ENCODE peak calls at places on chromosomes 11 and 22, in seven cellular contexts. K is NCI-H460, X is nephron progenitor cell, Z is left lobe of liver, G is activated T-helper 1 cell treated with Interleukin-2 at 50 U/mL for 16 hours, U is GM04503, J is astrocyte of the hippocampus. P is an unnamed sample.

GRCh38 chr22:29938285-29938693 is 55.3 kb downstream of the MTMR3 start:
- DNase-seq in K (no peak), X (no peak), Z (no peak), G (no peak), U (no peak), J (no peak), P (no peak)

GRCh38 chr22:46637711-46638600 is 17.8 kb downstream of the GRAMD4 start:
- DNase-seq in K (no peak), X (no peak), Z (no peak), G (no peak), U (no peak), J (no peak), P (no peak)

GRCh38 chr11:67053896-67054850 is 2.5 kb upstream of the RHOD start:
- DNase-seq in K (peak; percentile 52), X (peak; percentile 59), Z (peak; percentile 74), G (no peak), U (no peak), J (peak; percentile 93), P (peak; percentile 40)

GRCh38 chr22:26401726-26402125 is 27.3 kb upstream of the ASPHD2 start:
- DNase-seq in K (no peak), X (no peak), Z (no peak), G (no peak), U (no peak), J (no peak), P (no peak)

GRCh38 chr22:19429950-19430889 is 1.3 kb downstream of the HIRA start:
- DNase-seq in K (no peak), X (peak; percentile 34), Z (peak; percentile 84), G (no peak), U (no peak), J (peak; percentile 67), P (peak; percentile 35)

GRCh38 chr11:86193297-86194095 is 51.1 kb upstream of the EED start:
- DNase-seq in K (peak; percentile 79), X (peak; percentile 43), Z (peak; percentile 70), G (peak; percentile 30), U (no peak), J (peak; percentile 83), P (peak; percentile 90)

GRCh38 chr11:68077617-68078592 is 39.1 kb downstream of the TCIRG1 start:
- DNase-seq in K (no peak), X (no peak), Z (no peak), G (no peak), U (no peak), J (peak; percentile 26), P (peak; percentile 27)

GRCh38 chr22:49156662-49157285 is 670.9 kb downstream of the BRD1 start:
- DNase-seq in K (no peak), X (no peak), Z (no peak), G (no peak), U (no peak), J (no peak), P (no peak)

GRCh38 chr11:125091247-125091876 is 20.1 kb downstream of the TMEM218 start:
- DNase-seq in K (peak; percentile 21), X (peak; percentile 56), Z (no peak), G (no peak), U (no peak), J (peak; percentile 84), P (peak; percentile 74)

GRCh38 chr11:87173185-87174039 is 135.7 kb downstream of the TMEM135 start:
- DNase-seq in K (peak; percentile 18), X (no peak), Z (no peak), G (no peak), U (peak; percentile 30), J (peak; percentile 61), P (peak; percentile 32)

GRCh38 chr11:59475176-59475575 is 2.1 kb downstream of the OR4D10 start:
- DNase-seq in K (no peak), X (no peak), Z (no peak), G (no peak), U (no peak), J (no peak), P (no peak)

GRCh38 chr11:62088331-62088933 is 35.4 kb upstream of the INCENP start:
- DNase-seq in K (no peak), X (no peak), Z (no peak), G (no peak), U (no peak), J (peak; percentile 3), P (no peak)